ENCODE peak calls at places on chromosome 7, in nine cellular contexts. One of them, this sample, is unnamed.
A peak's percentile ranks its signal among the peaks of the same experiment; 100 is the strongest.

GRCh38 chr7:105493928-105494325 is 28.1 kb downstream of the PUS7 start:
- DNase-seq in psoas muscle: no peak
- DNase-seq in upper lobe of right lung: no peak
- DNase-seq in transverse colon: no peak
- DNase-seq in cardiac muscle cell: no peak
- DNase-seq in pancreas: no peak
- DNase-seq in WERI-Rb-1: no peak
- DNase-seq in HCT116: no peak
- DNase-seq in Peyer's patch: no peak
- DNase-seq in this sample: no peak

GRCh38 chr7:1665721-1666250 is 4.3 kb upstream of the ELFN1 start:
- DNase-seq in transverse colon: no peak
- DNase-seq in psoas muscle: peak; percentile 52
- DNase-seq in upper lobe of right lung: peak; percentile 68
- DNase-seq in HCT116: no peak
- DNase-seq in WERI-Rb-1: peak; percentile 42
- DNase-seq in pancreas: no peak
- DNase-seq in Peyer's patch: peak; percentile 47
- DNase-seq in cardiac muscle cell: peak; percentile 78
- DNase-seq in this sample: peak; percentile 48

GRCh38 chr7:26500749-26501352 is 209.2 kb downstream of the SNX10 start:
- DNase-seq in psoas muscle: no peak
- DNase-seq in upper lobe of right lung: no peak
- DNase-seq in WERI-Rb-1: no peak
- DNase-seq in HCT116: peak; percentile 15
- DNase-seq in pancreas: no peak
- DNase-seq in Peyer's patch: no peak
- DNase-seq in cardiac muscle cell: peak; percentile 31
- DNase-seq in transverse colon: no peak
- DNase-seq in this sample: no peak

GRCh38 chr7:8386926-8387550 is 46.4 kb upstream of the NXPH1 start:
- DNase-seq in psoas muscle: no peak
- DNase-seq in cardiac muscle cell: no peak
- DNase-seq in Peyer's patch: no peak
- DNase-seq in transverse colon: no peak
- DNase-seq in WERI-Rb-1: no peak
- DNase-seq in pancreas: no peak
- DNase-seq in HCT116: no peak
- DNase-seq in upper lobe of right lung: no peak
- DNase-seq in this sample: no peak

GRCh38 chr7:4861673-4862072 is at the start of gene PAPOLB:
- DNase-seq in transverse colon: no peak
- DNase-seq in pancreas: no peak
- DNase-seq in upper lobe of right lung: no peak
- DNase-seq in HCT116: no peak
- DNase-seq in psoas muscle: no peak
- DNase-seq in WERI-Rb-1: no peak
- DNase-seq in Peyer's patch: peak; percentile 46
- DNase-seq in cardiac muscle cell: no peak
- DNase-seq in this sample: no peak

GRCh38 chr7:29494350-29494749 is 69.3 kb upstream of the PRR15 start:
- DNase-seq in psoas muscle: no peak
- DNase-seq in Peyer's patch: no peak
- DNase-seq in transverse colon: no peak
- DNase-seq in HCT116: no peak
- DNase-seq in cardiac muscle cell: no peak
- DNase-seq in upper lobe of right lung: no peak
- DNase-seq in pancreas: no peak
- DNase-seq in WERI-Rb-1: no peak
- DNase-seq in this sample: no peak

GRCh38 chr7:66140924-66141323 is 26.3 kb downstream of the CRCP start:
- DNase-seq in pancreas: peak; percentile 73
- DNase-seq in HCT116: no peak
- DNase-seq in transverse colon: peak; percentile 47
- DNase-seq in Peyer's patch: no peak
- DNase-seq in upper lobe of right lung: peak; percentile 74
- DNase-seq in psoas muscle: peak; percentile 80
- DNase-seq in cardiac muscle cell: peak; percentile 74
- DNase-seq in WERI-Rb-1: peak; percentile 45
- DNase-seq in this sample: no peak

GRCh38 chr7:96669812-96670211 is 39.8 kb downstream of the SEM1 start:
- DNase-seq in HCT116: no peak
- DNase-seq in cardiac muscle cell: no peak
- DNase-seq in upper lobe of right lung: no peak
- DNase-seq in WERI-Rb-1: no peak
- DNase-seq in Peyer's patch: no peak
- DNase-seq in pancreas: no peak
- DNase-seq in transverse colon: no peak
- DNase-seq in psoas muscle: no peak
- DNase-seq in this sample: no peak

GRCh38 chr7:124201768-124202349 is 169.0 kb upstream of the TMEM229A start:
- DNase-seq in transverse colon: no peak
- DNase-seq in psoas muscle: no peak
- DNase-seq in upper lobe of right lung: no peak
- DNase-seq in WERI-Rb-1: no peak
- DNase-seq in HCT116: no peak
- DNase-seq in pancreas: no peak
- DNase-seq in cardiac muscle cell: no peak
- DNase-seq in Peyer's patch: no peak
- DNase-seq in this sample: no peak

GRCh38 chr7:129780257-129781127 is 169.0 kb downstream of the NRF1 start:
- DNase-seq in transverse colon: peak; percentile 91
- DNase-seq in psoas muscle: peak; percentile 73
- DNase-seq in HCT116: peak; percentile 75
- DNase-seq in pancreas: peak; percentile 94
- DNase-seq in upper lobe of right lung: peak; percentile 96
- DNase-seq in Peyer's patch: peak; percentile 93
- DNase-seq in WERI-Rb-1: peak; percentile 98
- DNase-seq in cardiac muscle cell: peak; percentile 47
- DNase-seq in this sample: no peak

GRCh38 chr7:107047902-107048782 is 3.6 kb downstream of the PRKAR2B start:
- DNase-seq in transverse colon: no peak
- DNase-seq in upper lobe of right lung: no peak
- DNase-seq in pancreas: no peak
- DNase-seq in WERI-Rb-1: no peak
- DNase-seq in Peyer's patch: no peak
- DNase-seq in HCT116: no peak
- DNase-seq in psoas muscle: no peak
- DNase-seq in cardiac muscle cell: no peak
- DNase-seq in this sample: no peak
- TF ChIP-seq CTCF in transverse colon: no peak
- TF ChIP-seq CTCF in upper lobe of right lung: no peak
- TF ChIP-seq CTCF in pancreas: no peak
- TF ChIP-seq CTCF in WERI-Rb-1: peak; percentile 54
- TF ChIP-seq CTCF in Peyer's patch: no peak
- TF ChIP-seq CTCF in HCT116: peak; percentile 8
- TF ChIP-seq CTCF in psoas muscle: no peak
- TF ChIP-seq CTCF in cardiac muscle cell: no peak
- TF ChIP-seq CTCF in this sample: peak; percentile 33

GRCh38 chr7:100163871-100164270 is 4.5 kb downstream of the GAL3ST4 start:
- DNase-seq in transverse colon: no peak
- DNase-seq in upper lobe of right lung: no peak
- DNase-seq in WERI-Rb-1: no peak
- DNase-seq in Peyer's patch: no peak
- DNase-seq in psoas muscle: no peak
- DNase-seq in cardiac muscle cell: no peak
- DNase-seq in HCT116: no peak
- DNase-seq in pancreas: no peak
- DNase-seq in this sample: no peak
- H3K27ac ChIP-seq in transverse colon: peak overlapping the region; percentile 72
- H3K27ac ChIP-seq in upper lobe of right lung: no peak overlapping the region
- H3K27ac ChIP-seq in WERI-Rb-1: no peak overlapping the region
- H3K27ac ChIP-seq in Peyer's patch: no peak overlapping the region
- H3K27ac ChIP-seq in psoas muscle: no peak overlapping the region
- H3K27ac ChIP-seq in cardiac muscle cell: no peak overlapping the region
- H3K27ac ChIP-seq in HCT116: no peak overlapping the region
- H3K27ac ChIP-seq in pancreas: no peak overlapping the region
- H3K27ac ChIP-seq in this sample: no peak overlapping the region

GRCh38 chr7:41731486-41732278 is 28.8 kb upstream of the INHBA start:
- DNase-seq in HCT116: no peak
- DNase-seq in pancreas: no peak
- DNase-seq in Peyer's patch: no peak
- DNase-seq in transverse colon: no peak
- DNase-seq in upper lobe of right lung: no peak
- DNase-seq in cardiac muscle cell: no peak
- DNase-seq in psoas muscle: no peak
- DNase-seq in WERI-Rb-1: no peak
- DNase-seq in this sample: no peak

GRCh38 chr7:41733063-41733398 is 30.1 kb upstream of the INHBA start:
- DNase-seq in psoas muscle: no peak
- DNase-seq in cardiac muscle cell: no peak
- DNase-seq in HCT116: no peak
- DNase-seq in upper lobe of right lung: no peak
- DNase-seq in pancreas: no peak
- DNase-seq in Peyer's patch: no peak
- DNase-seq in transverse colon: no peak
- DNase-seq in WERI-Rb-1: no peak
- DNase-seq in this sample: no peak

GRCh38 chr7:41730668-41731067 is 27.8 kb upstream of the INHBA start:
- DNase-seq in WERI-Rb-1: no peak
- DNase-seq in Peyer's patch: no peak
- DNase-seq in cardiac muscle cell: no peak
- DNase-seq in transverse colon: no peak
- DNase-seq in psoas muscle: no peak
- DNase-seq in upper lobe of right lung: no peak
- DNase-seq in pancreas: no peak
- DNase-seq in HCT116: no peak
- DNase-seq in this sample: no peak

GRCh38 chr7:41732279-41733062 is 29.6 kb upstream of the INHBA start:
- DNase-seq in upper lobe of right lung: peak; percentile 55
- DNase-seq in WERI-Rb-1: no peak
- DNase-seq in pancreas: no peak
- DNase-seq in psoas muscle: no peak
- DNase-seq in cardiac muscle cell: no peak
- DNase-seq in HCT116: peak; percentile 1
- DNase-seq in transverse colon: no peak
- DNase-seq in Peyer's patch: no peak
- DNase-seq in this sample: no peak
- TF ChIP-seq CTCF in upper lobe of right lung: peak; percentile 44
- TF ChIP-seq CTCF in WERI-Rb-1: no peak
- TF ChIP-seq CTCF in pancreas: no peak
- TF ChIP-seq CTCF in psoas muscle: peak; percentile 28
- TF ChIP-seq CTCF in cardiac muscle cell: peak; percentile 34
- TF ChIP-seq CTCF in HCT116: peak; percentile 27
- TF ChIP-seq CTCF in transverse colon: peak; percentile 14
- TF ChIP-seq CTCF in Peyer's patch: peak; percentile 27
- TF ChIP-seq CTCF in this sample: peak; percentile 45

DNA sequence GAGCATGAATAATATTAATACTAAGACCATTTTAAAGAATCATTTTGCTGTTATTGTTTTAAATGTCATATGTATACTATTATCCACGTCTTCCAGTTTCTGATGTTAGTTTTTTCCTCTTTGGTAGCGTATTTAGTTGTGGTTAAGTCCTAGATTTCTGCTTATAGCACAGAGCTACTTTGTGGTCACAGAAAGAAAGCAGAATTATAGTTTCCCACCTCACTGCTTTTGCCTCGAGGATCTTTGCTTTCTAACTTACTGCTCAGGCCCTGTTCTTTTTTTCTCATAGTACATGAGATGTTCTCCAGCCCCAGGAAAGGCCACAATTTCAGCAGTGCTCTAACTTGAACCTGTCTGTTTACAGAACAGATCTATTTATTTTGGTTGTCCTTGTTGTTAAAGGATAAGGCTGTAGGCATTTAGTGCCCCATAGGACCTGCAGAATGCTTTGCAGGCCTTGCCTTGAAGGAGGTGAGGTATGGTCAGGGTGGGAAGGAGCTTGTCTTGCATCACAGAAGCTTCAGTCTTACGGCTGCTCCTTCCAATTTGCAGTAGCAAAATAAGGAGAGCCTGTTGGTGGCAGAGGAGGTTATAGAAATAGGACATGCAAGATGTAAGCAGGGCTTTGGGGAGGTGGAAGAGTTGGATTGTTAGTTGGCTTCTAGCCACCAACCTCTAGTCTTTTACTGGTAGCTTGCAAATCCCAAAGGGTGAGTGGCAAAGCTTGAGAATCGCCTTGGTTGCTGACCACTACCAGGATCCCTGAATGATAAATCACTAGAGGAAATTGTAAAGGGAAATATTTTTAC is 129.1 kb downstream of the LRRC4 start:
- DNase-seq in pancreas: no peak
- DNase-seq in upper lobe of right lung: no peak
- DNase-seq in Peyer's patch: no peak
- DNase-seq in WERI-Rb-1: no peak
- DNase-seq in transverse colon: no peak
- DNase-seq in cardiac muscle cell: no peak
- DNase-seq in HCT116: no peak
- DNase-seq in psoas muscle: no peak
- DNase-seq in this sample: no peak
- H3K27ac ChIP-seq in pancreas: no peak overlapping the region
- H3K27ac ChIP-seq in upper lobe of right lung: no peak overlapping the region
- H3K27ac ChIP-seq in Peyer's patch: no peak overlapping the region
- H3K27ac ChIP-seq in WERI-Rb-1: no peak overlapping the region
- H3K27ac ChIP-seq in transverse colon: no peak overlapping the region
- H3K27ac ChIP-seq in cardiac muscle cell: no peak overlapping the region
- H3K27ac ChIP-seq in HCT116: no peak overlapping the region
- H3K27ac ChIP-seq in psoas muscle: no peak overlapping the region
- H3K27ac ChIP-seq in this sample: no peak overlapping the region

GRCh38 chr7:90455163-90456030 is 14.0 kb upstream of the PTTG1IP2 start:
- DNase-seq in HCT116: peak; percentile 28
- DNase-seq in cardiac muscle cell: peak; percentile 59
- DNase-seq in pancreas: no peak
- DNase-seq in psoas muscle: no peak
- DNase-seq in Peyer's patch: no peak
- DNase-seq in upper lobe of right lung: no peak
- DNase-seq in WERI-Rb-1: no peak
- DNase-seq in transverse colon: no peak
- DNase-seq in this sample: no peak
- TF ChIP-seq CTCF in HCT116: peak; percentile 63
- TF ChIP-seq CTCF in cardiac muscle cell: peak; percentile 76
- TF ChIP-seq CTCF in pancreas: peak; percentile 6
- TF ChIP-seq CTCF in psoas muscle: peak; percentile 76
- TF ChIP-seq CTCF in Peyer's patch: peak; percentile 67
- TF ChIP-seq CTCF in upper lobe of right lung: peak; percentile 68
- TF ChIP-seq CTCF in WERI-Rb-1: peak; percentile 44
- TF ChIP-seq CTCF in transverse colon: peak; percentile 71
- TF ChIP-seq CTCF in this sample: peak; percentile 74

This sample was measured in DND-41.